ENCODE peak calls at places on chromosome 15, in ten cellular contexts. N is stomach, B is HepG2, Y is suprapubic skin, Q is H1, X is K562, Z is endothelial cell of umbilical vein, P is transverse colon, L is breast epithelium, I is GM12878. D is an unnamed sample.

GRCh38 chr15:96234109-96234892 is 96.2 kb upstream of the NR2F2 start:
- DNase-seq in N (no peak), B (no peak), Y (no peak), Q (no peak), X (peak), Z (no peak), P (no peak), L (no peak), I (peak), D (no peak)

GRCh38 chr15:33226559-33227181 is 32.2 kb upstream of the FMN1 start:
- DNase-seq in N (peak), B (no peak), Y (no peak), Q (no peak), X (peak), Z (peak), P (peak), L (no peak), I (peak), D (peak)

GRCh38 chr15:85582719-85583089 is 202.3 kb downstream of the AKAP13 start:
- DNase-seq in N (peak), B (no peak), Y (peak), Q (no peak), X (peak), Z (peak), P (peak), L (peak), I (peak), D (no peak)

GRCh38 chr15:88623061-88623460 is 1.9 kb downstream of the AEN start:
- DNase-seq in N (no peak), B (peak), Y (no peak), Q (no peak), X (peak), Z (peak), P (no peak), L (no peak), I (no peak), D (no peak)

GRCh38 chr15:101502572-101503295 is 13.2 kb upstream of the PCSK6 start:
- DNase-seq in N (no peak), B (no peak), Y (no peak), Q (peak), X (no peak), Z (no peak), P (no peak), L (peak), I (no peak), D (no peak)

GRCh38 chr15:57647791-57648130 is 56.1 kb downstream of the MYZAP start:
- DNase-seq in N (peak), B (no peak), Y (no peak), Q (no peak), X (no peak), Z (peak), P (no peak), L (no peak), I (no peak), D (peak)

GRCh38 chr15:79593119-79593869 is 161.2 kb downstream of the MINAR1 start:
- DNase-seq in N (no peak), B (peak), Y (no peak), Q (peak), X (peak), Z (peak), P (no peak), L (no peak), I (no peak), D (no peak)

GRCh38 chr15:95845862-95846515 is 484.5 kb upstream of the NR2F2 start:
- DNase-seq in N (no peak), B (no peak), Y (no peak), Q (no peak), X (peak), Z (no peak), P (no peak), L (no peak), I (no peak), D (no peak)

GRCh38 chr15:63041982-63042878 is at the start of gene TPM1:
- DNase-seq in N (peak), B (peak), Y (peak), Q (peak), X (no peak), Z (peak), P (peak), L (peak), I (no peak), D (peak)

GRCh38 chr15:31278056-31278445 is 48.6 kb upstream of the KLF13 start:
- DNase-seq in N (peak), B (no peak), Y (peak), Q (peak), X (no peak), Z (no peak), P (no peak), L (peak), I (no peak), D (no peak)

GRCh38 chr15:51266548-51266947 is 71.8 kb downstream of the CYP19A1 start:
- DNase-seq in N (no peak), B (no peak), Y (no peak), Q (no peak), X (no peak), Z (no peak), P (no peak), L (no peak), I (no peak), D (no peak)

GRCh38 chr15:79084308-79084968 is 6.1 kb downstream of the RASGRF1 start:
- DNase-seq in N (no peak), B (no peak), Y (no peak), Q (no peak), X (no peak), Z (no peak), P (no peak), L (no peak), I (no peak), D (peak)

GRCh38 chr15:28897861-28898608 is 12.3 kb downstream of the APBA2 start:
- DNase-seq in N (no peak), B (no peak), Y (no peak), Q (no peak), X (no peak), Z (no peak), P (no peak), L (no peak), I (no peak), D (no peak)

GRCh38 chr15:74240002-74240568 is 4.0 kb downstream of the CCDC33 start:
- DNase-seq in N (peak), B (peak), Y (no peak), Q (no peak), X (no peak), Z (peak), P (peak), L (peak), I (no peak), D (peak)

GRCh38 chr15:40291088-40291574 is 8.3 kb upstream of the ANKRD63 start:
- DNase-seq in N (peak), B (no peak), Y (no peak), Q (peak), X (peak), Z (peak), P (peak), L (no peak), I (no peak), D (peak)

GRCh38 chr15:90340345-90340744 is 11.7 kb upstream of the ZNF774 start:
- DNase-seq in N (no peak), B (peak), Y (no peak), Q (peak), X (peak), Z (no peak), P (peak), L (no peak), I (no peak), D (peak)

GRCh38 chr15:97210277-97210676 is 750.2 kb upstream of the ARRDC4 start:
- DNase-seq in N (no peak), B (no peak), Y (no peak), Q (no peak), X (no peak), Z (no peak), P (no peak), L (no peak), I (no peak), D (no peak)

GRCh38 chr15:41888662-41889253 is 5.1 kb downstream of the SPTBN5 start:
- DNase-seq in N (no peak), B (no peak), Y (no peak), Q (no peak), X (no peak), Z (no peak), P (no peak), L (no peak), I (no peak), D (peak)

GRCh38 chr15:55816017-55816416 is 73.1 kb upstream of the PRTG start:
- DNase-seq in N (no peak), B (no peak), Y (no peak), Q (no peak), X (no peak), Z (no peak), P (no peak), L (no peak), I (no peak), D (no peak)

GRCh38 chr15:54582863-54583643 is 604.8 kb downstream of the UNC13C start:
- DNase-seq in N (no peak), B (no peak), Y (no peak), Q (no peak), X (no peak), Z (no peak), P (no peak), L (no peak), I (peak), D (no peak)

GRCh38 chr15:80474751-80475295 is 70.6 kb downstream of the ARNT2 start:
- DNase-seq in N (no peak), B (no peak), Y (no peak), Q (no peak), X (no peak), Z (no peak), P (no peak), L (no peak), I (no peak), D (no peak)

GRCh38 chr15:95687686-95688085 is 642.8 kb upstream of the NR2F2 start:
- DNase-seq in N (no peak), B (no peak), Y (no peak), Q (no peak), X (no peak), Z (no peak), P (no peak), L (no peak), I (no peak), D (no peak)

GRCh38 chr15:90362936-90363212 is 10.8 kb downstream of the ZNF774 start:
- DNase-seq in N (no peak), B (no peak), Y (no peak), Q (no peak), X (peak), Z (peak), P (no peak), L (no peak), I (no peak), D (no peak)

GRCh38 chr15:36313021-36313420 is 266.4 kb upstream of the CDIN1 start:
- DNase-seq in N (no peak), B (no peak), Y (no peak), Q (no peak), X (no peak), Z (no peak), P (no peak), L (no peak), I (no peak), D (no peak)

GRCh38 chr15:61582092-61582491 is 353.0 kb upstream of the RORA start:
- DNase-seq in N (no peak), B (no peak), Y (no peak), Q (no peak), X (no peak), Z (no peak), P (no peak), L (no peak), I (no peak), D (no peak)

GRCh38 chr15:77457619-77458265 is 37.1 kb downstream of the HMG20A start:
- DNase-seq in N (no peak), B (no peak), Y (no peak), Q (no peak), X (no peak), Z (peak), P (no peak), L (no peak), I (no peak), D (no peak)

GRCh38 chr15:57085267-57085666 is 166.8 kb downstream of the TCF12 start:
- DNase-seq in N (no peak), B (no peak), Y (no peak), Q (no peak), X (peak), Z (peak), P (no peak), L (no peak), I (no peak), D (no peak)

GRCh38 chr15:28131400-28131799 is 32.3 kb upstream of the OCA2 start:
- DNase-seq in N (no peak), B (no peak), Y (no peak), Q (no peak), X (no peak), Z (no peak), P (no peak), L (no peak), I (no peak), D (no peak)

DNA sequence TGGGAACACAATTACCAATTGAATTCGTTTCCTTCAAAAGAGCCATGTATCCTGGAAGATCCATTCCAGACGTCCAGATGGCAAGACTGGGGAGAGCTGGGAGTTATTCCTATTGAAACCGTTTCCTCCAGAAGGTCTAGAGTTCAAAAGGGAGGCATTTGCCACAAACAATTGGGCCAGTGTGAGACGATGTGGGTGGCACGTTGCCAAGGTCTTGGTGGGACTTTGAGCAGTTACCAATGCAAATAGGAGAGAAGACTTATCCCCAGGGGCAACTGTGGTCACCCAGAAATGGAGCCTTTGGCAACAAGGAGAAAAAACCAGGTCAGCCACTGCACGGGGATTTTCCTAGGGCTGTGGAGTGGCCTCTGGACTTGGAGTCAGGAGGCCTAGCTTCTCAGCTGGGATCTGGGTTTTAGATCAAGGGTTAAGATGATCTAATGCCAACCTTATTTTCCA is 29.6 kb upstream of the TLE3 start:
- DNase-seq in N (peak), B (peak), Y (no peak), Q (no peak), X (no peak), Z (peak), P (peak), L (peak), I (no peak), D (no peak)
- TF ChIP-seq POLR2AphosphoS5 in N (no peak), B (no peak), Y (no peak), Q (no peak), X (no peak), Z (no peak), P (no peak), L (no peak), I (no peak), D (no peak)

GRCh38 chr15:65376767-65377104 is 1.1 kb downstream of the IGDCC3 start:
- DNase-seq in N (no peak), B (no peak), Y (no peak), Q (no peak), X (no peak), Z (peak), P (no peak), L (no peak), I (no peak), D (no peak)
- H3K4me3 ChIP-seq in N (peak), B (peak), Y (peak), Q (peak), X (no peak), Z (peak), P (no peak), L (peak), I (no peak), D (peak)

GRCh38 chr15:60480149-60480548 is 1.2 kb upstream of the ICE2 start:
- DNase-seq in N (no peak), B (no peak), Y (no peak), Q (no peak), X (no peak), Z (no peak), P (no peak), L (no peak), I (peak), D (no peak)

GRCh38 chr15:60479361-60479684 is 381 bp upstream of the ICE2 start:
- DNase-seq in N (no peak), B (no peak), Y (no peak), Q (no peak), X (no peak), Z (no peak), P (no peak), L (no peak), I (no peak), D (no peak)

GRCh38 chr15:60479711-60480110 is 769 bp upstream of the ICE2 start:
- DNase-seq in N (no peak), B (no peak), Y (no peak), Q (no peak), X (peak), Z (no peak), P (no peak), L (no peak), I (peak), D (no peak)

GRCh38 chr15:60478633-60479360 is at the start of gene ICE2:
- DNase-seq in N (peak), B (peak), Y (peak), Q (peak), X (peak), Z (peak), P (peak), L (peak), I (peak), D (peak)

GRCh38 chr15:60480888-60481287 is 1.9 kb upstream of the ICE2 start:
- DNase-seq in N (no peak), B (no peak), Y (no peak), Q (no peak), X (no peak), Z (no peak), P (peak), L (no peak), I (no peak), D (no peak)
- TF ChIP-seq POLR2AphosphoS5 in N (no peak), B (no peak), Y (no peak), Q (no peak), X (no peak), Z (no peak), P (no peak), L (no peak), I (no peak), D (no peak)

GRCh38 chr15:43826029-43826507 is 734 bp upstream of the WDR76 start:
- DNase-seq in N (no peak), B (no peak), Y (no peak), Q (no peak), X (peak), Z (no peak), P (no peak), L (peak), I (no peak), D (no peak)
- H3K4me3 ChIP-seq in N (peak), B (peak), Y (peak), Q (no peak), X (no peak), Z (no peak), P (no peak), L (peak), I (peak), D (peak)

GRCh38 chr15:23437146-23437545 is 9.9 kb downstream of the GOLGA6L2 start:
- DNase-seq in N (no peak), B (no peak), Y (no peak), Q (no peak), X (no peak), Z (no peak), P (no peak), L (no peak), I (no peak), D (no peak)
- TF ChIP-seq POLR2AphosphoS5 in N (no peak), B (no peak), Y (no peak), Q (no peak), X (no peak), Z (no peak), P (no peak), L (no peak), I (no peak), D (no peak)

D was measured in upper lobe of left lung.